ENCODE peak calls at places on chromosome 16, in four cellular contexts. One of them, this sample, is unnamed.

GRCh38 chr16:66996324-66996982 is 8.1 kb downstream of the CES4A start:
- DNase-seq in transverse colon: no peak
- DNase-seq in H1: no peak
- DNase-seq in esophagus muscularis mucosa: no peak
- DNase-seq in this sample: no peak

GRCh38 chr16:20410153-20410723 is 904 bp downstream of the ACSM5 start:
- DNase-seq in H1: no peak
- DNase-seq in esophagus muscularis mucosa: no peak
- DNase-seq in transverse colon: no peak
- DNase-seq in this sample: no peak

GRCh38 chr16:85484337-85485295 is 128.5 kb upstream of the GSE1 start:
- DNase-seq in esophagus muscularis mucosa: no peak
- DNase-seq in transverse colon: no peak
- DNase-seq in H1: no peak
- DNase-seq in this sample: no peak

GRCh38 chr16:9138731-9139501 is 47.5 kb downstream of the HAPSTR1 start:
- DNase-seq in esophagus muscularis mucosa: no peak
- DNase-seq in transverse colon: peak
- DNase-seq in H1: peak
- DNase-seq in this sample: no peak

GRCh38 chr16:56547120-56547948 is 17.5 kb upstream of the MT4 start:
- DNase-seq in transverse colon: no peak
- DNase-seq in esophagus muscularis mucosa: no peak
- DNase-seq in H1: peak
- DNase-seq in this sample: no peak

GRCh38 chr16:54000361-54000760 is 286.2 kb downstream of the IRX3 start:
- DNase-seq in transverse colon: no peak
- DNase-seq in esophagus muscularis mucosa: no peak
- DNase-seq in H1: no peak
- DNase-seq in this sample: no peak

GRCh38 chr16:2186064-2186463 is 10.3 kb downstream of the CASKIN1 start:
- DNase-seq in transverse colon: no peak
- DNase-seq in H1: no peak
- DNase-seq in esophagus muscularis mucosa: no peak
- DNase-seq in this sample: no peak

GRCh38 chr16:50744911-50745310 is 3.0 kb downstream of the CYLD start:
- DNase-seq in transverse colon: no peak
- DNase-seq in H1: no peak
- DNase-seq in esophagus muscularis mucosa: no peak
- DNase-seq in this sample: no peak

GRCh38 chr16:12259258-12259657 is 282.7 kb downstream of the SNX29 start:
- DNase-seq in transverse colon: no peak
- DNase-seq in esophagus muscularis mucosa: no peak
- DNase-seq in H1: no peak
- DNase-seq in this sample: no peak

GRCh38 chr16:67216612-67217490 is 10.1 kb upstream of the TMEM208 start:
- DNase-seq in esophagus muscularis mucosa: no peak
- DNase-seq in H1: no peak
- DNase-seq in transverse colon: no peak
- DNase-seq in this sample: no peak

GRCh38 chr16:1964046-1964505 is 550 bp downstream of the RPS2 start:
- DNase-seq in transverse colon: no peak
- DNase-seq in H1: no peak
- DNase-seq in esophagus muscularis mucosa: no peak
- DNase-seq in this sample: no peak

GRCh38 chr16:896261-897199 is 74.3 kb downstream of the LMF1 start:
- DNase-seq in esophagus muscularis mucosa: no peak
- DNase-seq in H1: no peak
- DNase-seq in transverse colon: no peak
- DNase-seq in this sample: no peak

GRCh38 chr16:9055115-9055514 is 36.3 kb upstream of the HAPSTR1 start:
- DNase-seq in H1: no peak
- DNase-seq in esophagus muscularis mucosa: no peak
- DNase-seq in transverse colon: no peak
- DNase-seq in this sample: no peak

GRCh38 chr16:12896562-12896961 is 4.8 kb upstream of the SHISA9 start:
- DNase-seq in transverse colon: no peak
- DNase-seq in H1: no peak
- DNase-seq in esophagus muscularis mucosa: no peak
- DNase-seq in this sample: no peak

GRCh38 chr16:795580-796229 is 4.8 kb downstream of the GNG13 start:
- DNase-seq in H1: no peak
- DNase-seq in esophagus muscularis mucosa: no peak
- DNase-seq in transverse colon: peak
- DNase-seq in this sample: no peak

GRCh38 chr16:9049241-9049640 is 42.2 kb upstream of the HAPSTR1 start:
- DNase-seq in H1: no peak
- DNase-seq in esophagus muscularis mucosa: no peak
- DNase-seq in transverse colon: no peak
- DNase-seq in this sample: no peak

GRCh38 chr16:56493131-56493530 is 26.7 kb downstream of the BBS2 start:
- DNase-seq in transverse colon: no peak
- DNase-seq in H1: no peak
- DNase-seq in esophagus muscularis mucosa: no peak
- DNase-seq in this sample: no peak

GRCh38 chr16:67244387-67245188 is 2.7 kb downstream of the FHOD1 start:
- DNase-seq in esophagus muscularis mucosa: no peak
- DNase-seq in transverse colon: peak
- DNase-seq in H1: no peak
- DNase-seq in this sample: no peak

GRCh38 chr16:84320511-84320910 is 25.8 kb downstream of the WFDC1 start:
- DNase-seq in transverse colon: no peak
- DNase-seq in esophagus muscularis mucosa: no peak
- DNase-seq in H1: no peak
- DNase-seq in this sample: no peak

GRCh38 chr16:86517033-86517432 is 6.7 kb downstream of the FOXF1 start:
- DNase-seq in transverse colon: no peak
- DNase-seq in esophagus muscularis mucosa: no peak
- DNase-seq in H1: no peak
- DNase-seq in this sample: no peak

GRCh38 chr16:30903596-30903995 is 7.2 kb downstream of the CTF1 start:
- DNase-seq in H1: no peak
- DNase-seq in esophagus muscularis mucosa: no peak
- DNase-seq in transverse colon: no peak
- DNase-seq in this sample: no peak

GRCh38 chr16:52078716-52079655 is 468.0 kb downstream of the TOX3 start:
- DNase-seq in H1: no peak
- DNase-seq in esophagus muscularis mucosa: no peak
- DNase-seq in transverse colon: no peak
- DNase-seq in this sample: no peak

GRCh38 chr16:3173892-3174617 is 13.9 kb upstream of the OR1F1 start:
- DNase-seq in H1: peak
- DNase-seq in esophagus muscularis mucosa: no peak
- DNase-seq in transverse colon: no peak
- DNase-seq in this sample: no peak

GRCh38 chr16:72203401-72203800 is 31.4 kb upstream of the PMFBP1 start:
- DNase-seq in H1: no peak
- DNase-seq in transverse colon: peak
- DNase-seq in esophagus muscularis mucosa: no peak
- DNase-seq in this sample: no peak

GRCh38 chr16:59510008-59510424 is 775.9 kb upstream of the GOT2 start:
- DNase-seq in esophagus muscularis mucosa: no peak
- DNase-seq in H1: no peak
- DNase-seq in transverse colon: no peak
- DNase-seq in this sample: no peak

GRCh38 chr16:27398894-27399853 is 2.8 kb upstream of the IL21R start:
- DNase-seq in H1: no peak
- DNase-seq in esophagus muscularis mucosa: peak
- DNase-seq in transverse colon: no peak
- DNase-seq in this sample: no peak

GRCh38 chr16:50386139-50386538 is 17.4 kb upstream of the BRD7 start:
- DNase-seq in transverse colon: no peak
- DNase-seq in esophagus muscularis mucosa: no peak
- DNase-seq in H1: no peak
- DNase-seq in this sample: no peak

GRCh38 chr16:27650073-27650701 is 100.2 kb downstream of the KATNIP start:
- DNase-seq in H1: no peak
- DNase-seq in transverse colon: peak
- DNase-seq in esophagus muscularis mucosa: no peak
- DNase-seq in this sample: no peak

GRCh38 chr16:30397056-30397455 is 1.8 kb downstream of the ZNF48 start:
- DNase-seq in H1: no peak
- DNase-seq in esophagus muscularis mucosa: no peak
- DNase-seq in transverse colon: no peak
- DNase-seq in this sample: no peak

GRCh38 chr16:27444015-27444414 is 42.0 kb downstream of the IL21R start:
- DNase-seq in transverse colon: no peak
- DNase-seq in esophagus muscularis mucosa: no peak
- DNase-seq in H1: no peak
- DNase-seq in this sample: no peak

GRCh38 chr16:64459821-64460220 is 662.0 kb downstream of the CDH11 start:
- DNase-seq in H1: no peak
- DNase-seq in esophagus muscularis mucosa: no peak
- DNase-seq in transverse colon: no peak
- DNase-seq in this sample: no peak

GRCh38 chr16:85579883-85580607 is 33.1 kb upstream of the GSE1 start:
- DNase-seq in esophagus muscularis mucosa: no peak
- DNase-seq in transverse colon: no peak
- DNase-seq in H1: no peak
- DNase-seq in this sample: no peak

GRCh38 chr16:17134586-17134985 is 336.2 kb downstream of the XYLT1 start:
- DNase-seq in esophagus muscularis mucosa: no peak
- DNase-seq in transverse colon: no peak
- DNase-seq in H1: no peak
- DNase-seq in this sample: no peak

GRCh38 chr16:4561565-4561964 is 5.4 kb downstream of the C16orf96 start:
- DNase-seq in transverse colon: no peak
- DNase-seq in H1: no peak
- DNase-seq in esophagus muscularis mucosa: no peak
- DNase-seq in this sample: no peak

GRCh38 chr16:8892101-8892575 is 10.0 kb downstream of the LITAFD start:
- DNase-seq in esophagus muscularis mucosa: no peak
- DNase-seq in transverse colon: no peak
- DNase-seq in H1: no peak
- DNase-seq in this sample: no peak

DNA sequence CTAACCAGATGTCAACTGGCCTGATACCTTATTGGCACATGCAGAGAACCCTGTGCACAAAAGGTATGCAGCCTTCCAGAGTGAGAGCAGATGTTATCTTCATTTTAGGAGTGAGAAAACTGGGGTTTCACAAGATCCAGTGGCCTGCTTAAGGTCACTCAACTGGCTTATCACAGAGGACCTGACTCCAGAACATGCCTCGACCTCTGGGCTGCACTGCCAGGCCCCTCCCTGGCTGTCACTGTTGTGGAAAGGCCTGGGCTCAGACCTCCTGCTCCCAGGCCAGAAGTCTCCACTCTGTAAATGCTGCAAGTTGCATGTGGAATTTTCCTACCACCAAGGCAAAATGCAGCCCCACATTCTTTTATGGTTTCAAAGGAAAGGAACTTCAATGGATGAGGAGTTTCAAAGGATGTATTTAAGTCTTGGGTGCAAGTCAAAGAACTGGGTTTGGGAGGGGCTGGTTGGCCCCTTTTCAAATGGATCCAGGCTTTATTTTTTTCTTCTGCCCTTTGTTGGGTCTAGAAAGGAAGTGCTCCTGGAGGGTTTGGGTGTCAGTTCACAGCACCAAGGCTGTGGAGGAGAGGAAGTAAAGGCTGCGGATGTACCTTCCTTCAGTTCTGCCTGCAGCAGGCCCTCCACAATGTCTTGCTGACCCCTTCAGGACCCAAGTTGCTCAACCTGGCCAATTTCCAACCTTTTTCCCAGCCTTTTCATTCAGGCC is 30.4 kb upstream of the SMPD3 start:
- DNase-seq in H1: no peak
- DNase-seq in esophagus muscularis mucosa: no peak
- DNase-seq in transverse colon: no peak
- DNase-seq in this sample: no peak
- H3K27ac ChIP-seq in H1: no peak
- H3K27ac ChIP-seq in esophagus muscularis mucosa: no peak
- H3K27ac ChIP-seq in transverse colon: no peak
- H3K27ac ChIP-seq in this sample: no peak

GRCh38 chr16:81350306-81350615 is 35.5 kb downstream of the GAN start:
- DNase-seq in transverse colon: no peak
- DNase-seq in H1: no peak
- DNase-seq in esophagus muscularis mucosa: no peak
- DNase-seq in this sample: no peak
- TF ChIP-seq CTCF in transverse colon: no peak
- TF ChIP-seq CTCF in H1: no peak
- TF ChIP-seq CTCF in esophagus muscularis mucosa: no peak
- TF ChIP-seq CTCF in this sample: no peak

GRCh38 chr16:75429621-75430403 is 3.5 kb downstream of the CFDP1 start:
- DNase-seq in esophagus muscularis mucosa: no peak
- DNase-seq in H1: peak
- DNase-seq in transverse colon: no peak
- DNase-seq in this sample: no peak

GRCh38 chr16:75433732-75434413 is 570 bp upstream of the CFDP1 start:
- DNase-seq in esophagus muscularis mucosa: peak
- DNase-seq in transverse colon: peak
- DNase-seq in H1: peak
- DNase-seq in this sample: no peak

GRCh38 chr16:75432828-75433731 is at the start of gene CFDP1:
- DNase-seq in esophagus muscularis mucosa: peak
- DNase-seq in transverse colon: peak
- DNase-seq in H1: peak
- DNase-seq in this sample: no peak
- TF ChIP-seq POLR2A in esophagus muscularis mucosa: peak
- TF ChIP-seq POLR2A in transverse colon: peak
- TF ChIP-seq POLR2A in H1: no peak
- TF ChIP-seq POLR2A in this sample: no peak

DNA sequence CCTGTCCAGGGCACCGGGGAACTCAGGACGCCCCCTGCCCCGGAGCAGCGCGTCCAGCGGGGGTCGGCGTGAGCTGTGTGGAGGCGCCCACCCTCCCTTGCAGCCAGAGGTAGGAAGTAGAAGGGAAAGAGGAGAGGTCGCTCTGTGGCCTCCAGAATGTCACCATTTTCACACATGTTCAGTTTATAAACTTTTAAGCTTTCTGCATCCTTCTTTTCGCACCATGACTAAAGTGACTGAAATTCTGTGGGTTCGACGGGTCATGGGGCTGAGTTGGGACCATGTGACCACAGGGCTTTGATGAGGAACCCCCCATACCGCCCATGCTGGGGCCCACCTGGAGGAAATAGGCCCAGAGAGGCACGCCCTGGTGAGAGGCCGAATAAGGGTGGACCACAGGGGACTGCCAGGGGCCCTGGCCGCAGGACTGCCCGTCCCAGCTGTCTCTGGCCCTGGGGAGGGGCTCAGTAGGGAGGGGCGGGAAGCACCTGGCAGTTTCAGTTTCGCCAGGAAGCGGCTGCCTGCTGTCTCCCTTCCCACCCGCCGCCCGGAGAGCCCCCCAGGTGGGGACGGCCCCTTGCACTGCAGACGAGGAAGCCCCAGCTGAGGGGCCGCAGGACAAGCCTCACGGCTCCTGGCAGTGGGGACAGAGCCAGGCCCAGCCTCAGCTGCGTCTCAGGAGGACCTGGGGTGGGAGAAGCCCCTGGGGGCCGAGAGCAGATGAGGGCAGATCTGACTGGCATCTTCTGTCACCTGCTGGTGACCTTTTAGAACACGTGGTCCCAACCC is 9.0 kb downstream of the CBFA2T3 start:
- DNase-seq in H1: no peak
- DNase-seq in esophagus muscularis mucosa: no peak
- DNase-seq in transverse colon: peak
- DNase-seq in this sample: no peak
- H3K27ac ChIP-seq in H1: no peak
- H3K27ac ChIP-seq in esophagus muscularis mucosa: no peak
- H3K27ac ChIP-seq in transverse colon: no peak
- H3K27ac ChIP-seq in this sample: no peak

This sample was measured in vagina.